ENCODE peak calls at places on chromosome 18, in nine cellular contexts. E is amniotic epithelial cell; Y is stimulated activated CD4-positive, alpha-beta T cell treated with anti-CD3 and anti-CD28 coated beads, Interleukin-12 subunit alpha, Interleukin-12 subunit beta, amount 100 ng/mL, for 24 hours; U is ELR; K is mucosa of gallbladder; T is astrocyte of the hippocampus; N is fibroblast of mammary gland; W is hypothalamus; F is fibroblast of the conjunctiva. I is an unnamed sample.

GRCh38 chr18:36331541-36331971 is 34.0 kb downstream of the FHOD3 start:
- DNase-seq in T (no peak), U (no peak), E (no peak), K (no peak), F (no peak), W (no peak), Y (no peak), N (no peak), I (no peak)

GRCh38 chr18:80034852-80035406 is 695 bp downstream of the RBFA start:
- DNase-seq in W (no peak), K (no peak), U (peak), T (peak), N (peak), E (no peak), Y (no peak), F (no peak), I (no peak)

GRCh38 chr18:24786027-24786426 is 325.6 kb downstream of the HRH4 start:
- DNase-seq in N (no peak), W (no peak), E (no peak), Y (no peak), F (no peak), T (no peak), K (no peak), U (no peak), I (no peak)

GRCh38 chr18:65768379-65768778 is 17.6 kb downstream of the CDH7 start:
- DNase-seq in T (no peak), E (no peak), N (no peak), W (no peak), U (no peak), Y (no peak), F (no peak), K (no peak), I (no peak)

GRCh38 chr18:45666520-45666919 is 51.2 kb downstream of the SLC14A2 start:
- DNase-seq in K (no peak), E (no peak), Y (no peak), N (no peak), F (no peak), W (no peak), T (no peak), U (no peak), I (no peak)

GRCh38 chr18:40789286-40789685 is 1165.7 kb upstream of the PIK3C3 start:
- DNase-seq in T (peak), F (no peak), K (no peak), U (peak), E (peak), Y (no peak), W (no peak), N (no peak), I (no peak)

GRCh38 chr18:62979900-62980299 is 264.6 kb downstream of the PHLPP1 start:
- DNase-seq in N (no peak), T (peak), E (no peak), W (no peak), Y (no peak), F (no peak), K (no peak), U (no peak), I (no peak)

GRCh38 chr18:7174359-7175107 is 56.4 kb upstream of the LRRC30 start:
- DNase-seq in E (no peak), Y (no peak), N (peak), F (no peak), W (peak), T (no peak), U (no peak), K (no peak), I (no peak)

GRCh38 chr18:25467226-25468065 is 115.5 kb upstream of the ZNF521 start:
- DNase-seq in Y (no peak), W (peak), K (no peak), F (no peak), U (peak), N (peak), E (peak), T (peak), I (no peak)

GRCh38 chr18:7740815-7741214 is 173.7 kb downstream of the PTPRM start:
- DNase-seq in K (no peak), N (no peak), Y (no peak), W (no peak), U (no peak), E (peak), T (peak), F (no peak), I (no peak)

GRCh38 chr18:25503567-25504081 is 151.7 kb upstream of the ZNF521 start:
- DNase-seq in K (peak), Y (no peak), W (peak), U (peak), T (peak), E (peak), F (peak), N (peak), I (peak)

GRCh38 chr18:59874166-59874565 is 25.6 kb upstream of the PMAIP1 start:
- DNase-seq in K (no peak), N (peak), E (peak), W (no peak), Y (no peak), U (peak), T (peak), F (peak), I (no peak)

GRCh38 chr18:51151568-51152511 is 45.6 kb downstream of the MEX3C start:
- DNase-seq in N (no peak), T (no peak), F (no peak), W (no peak), K (no peak), Y (no peak), E (no peak), U (no peak), I (no peak)

GRCh38 chr18:27843783-27844415 is 333.0 kb downstream of the CDH2 start:
- DNase-seq in N (peak), Y (no peak), T (peak), F (no peak), E (peak), U (peak), K (no peak), W (no peak), I (no peak)

GRCh38 chr18:67280843-67281242 is 235.7 kb downstream of the DSEL start:
- DNase-seq in U (no peak), E (no peak), W (no peak), N (no peak), F (no peak), Y (no peak), K (no peak), T (no peak), I (no peak)

GRCh38 chr18:76450912-76451421 is 44.1 kb downstream of the ZNF516 start:
- DNase-seq in K (no peak), W (no peak), E (peak), T (peak), N (peak), Y (no peak), U (peak), F (no peak), I (peak)

GRCh38 chr18:38980420-38980819 is 1414.8 kb upstream of the CELF4 start:
- DNase-seq in Y (no peak), N (no peak), T (no peak), E (no peak), W (no peak), F (no peak), U (no peak), K (no peak), I (no peak)

GRCh38 chr18:74526478-74526877 is 7.8 kb upstream of the CNDP1 start:
- DNase-seq in F (no peak), T (no peak), W (no peak), K (no peak), N (no peak), U (no peak), Y (no peak), E (no peak), I (no peak)

GRCh38 chr18:28494151-28494550 is 317.2 kb upstream of the CDH2 start:
- DNase-seq in W (no peak), K (no peak), F (no peak), T (no peak), E (peak), N (peak), U (no peak), Y (no peak), I (no peak)

I was measured in iPS DF 6.9.